ENCODE peak calls at places on chromosome 17, in eight cellular contexts. G, O, Q, B, X, F, J and T are unnamed samples.

GRCh38 chr17:66573078-66573477 is 261.8 kb upstream of the CACNG5 start:
- DNase-seq in B (no peak), Q (no peak), F (no peak), J (no peak), G (no peak), O (no peak), X (no peak), T (no peak)

GRCh38 chr17:42101513-42102292 is 3.4 kb upstream of the ZNF385C start:
- DNase-seq in B (peak; percentile 87), J (peak; percentile 74), Q (no peak), O (peak; percentile 92), G (peak; percentile 82), X (peak; percentile 83), F (peak; percentile 59), T (no peak)

GRCh38 chr17:68535903-68536302 is 23.7 kb downstream of the PRKAR1A start:
- DNase-seq in B (no peak), O (no peak), X (no peak), J (no peak), G (no peak), Q (no peak), F (no peak), T (no peak)

GRCh38 chr17:70110443-70110880 is 35.4 kb downstream of the KCNJ16 start:
- DNase-seq in X (no peak), O (no peak), B (no peak), J (no peak), F (peak; percentile 30), Q (no peak), G (no peak), T (no peak)

GRCh38 chr17:83103200-83103937 is 24.0 kb downstream of the METRNL start:
- DNase-seq in J (peak; percentile 81), Q (no peak), O (no peak), F (peak; percentile 85), X (peak; percentile 83), G (peak; percentile 81), B (no peak), T (no peak)

GRCh38 chr17:27601069-27601974 is 29.7 kb upstream of the LGALS9 start:
- DNase-seq in J (peak; percentile 92), X (peak; percentile 91), Q (peak; percentile 87), G (peak; percentile 87), B (peak; percentile 80), F (peak; percentile 88), O (peak; percentile 96), T (peak; percentile 20)

GRCh38 chr17:66373944-66374817 is 71.8 kb downstream of the PRKCA start:
- DNase-seq in G (peak; percentile 29), Q (no peak), B (peak; percentile 62), F (no peak), X (peak; percentile 44), J (no peak), O (no peak), T (no peak)

GRCh38 chr17:31824771-31825360 is 34.2 kb downstream of the COPRS start:
- DNase-seq in X (no peak), F (no peak), B (no peak), Q (no peak), G (no peak), J (no peak), O (no peak), T (no peak)

GRCh38 chr17:77125432-77125901 is 15.3 kb upstream of the SEC14L1 start:
- DNase-seq in B (no peak), X (no peak), G (no peak), O (no peak), F (no peak), J (no peak), Q (no peak), T (no peak)

GRCh38 chr17:44235583-44235936 is 16.1 kb upstream of the UBTF start:
- DNase-seq in Q (no peak), F (no peak), O (no peak), X (no peak), B (no peak), G (no peak), J (no peak), T (no peak)

GRCh38 chr17:80374732-80375118 is 40.2 kb upstream of the ENDOV start:
- DNase-seq in F (no peak), J (no peak), X (no peak), B (no peak), Q (no peak), G (no peak), O (no peak), T (no peak)

GRCh38 chr17:43641416-43641815 is 20.3 kb downstream of the MEOX1 start:
- DNase-seq in F (no peak), O (no peak), B (peak; percentile 57), G (no peak), X (no peak), J (no peak), Q (no peak), T (no peak)

GRCh38 chr17:82297280-82297803 is 20.1 kb downstream of the CD7 start:
- DNase-seq in X (peak; percentile 81), B (peak; percentile 89), F (peak; percentile 97), Q (peak; percentile 95), O (peak; percentile 98), G (peak; percentile 93), J (peak; percentile 84), T (peak; percentile 69)

GRCh38 chr17:78324391-78325075 is 35.3 kb downstream of the SOCS3 start:
- DNase-seq in O (peak; percentile 95), F (peak; percentile 85), J (peak; percentile 87), Q (peak; percentile 93), B (peak; percentile 93), X (peak; percentile 49), G (peak; percentile 60), T (no peak)

GRCh38 chr17:49861150-49861884 is 13.4 kb upstream of the TAC4 start:
- DNase-seq in F (no peak), X (peak; percentile 52), G (peak; percentile 25), Q (no peak), B (no peak), J (peak; percentile 39), O (no peak), T (no peak)

GRCh38 chr17:82882715-82883446 is 43.1 kb upstream of the ZNF750 start:
- DNase-seq in Q (no peak), O (peak; percentile 91), G (peak; percentile 70), B (peak; percentile 75), F (no peak), J (no peak), X (peak; percentile 95), T (no peak)

GRCh38 chr17:1999557-2000251 is 25.4 kb downstream of the RTN4RL1 start:
- DNase-seq in X (peak; percentile 91), Q (peak; percentile 72), J (peak; percentile 50), G (peak; percentile 67), B (peak; percentile 80), O (no peak), F (no peak), T (no peak)

GRCh38 chr17:78302478-78302877 is 57.4 kb downstream of the SOCS3 start:
- DNase-seq in F (no peak), X (no peak), B (no peak), Q (no peak), J (no peak), O (no peak), G (no peak), T (no peak)

GRCh38 chr17:12744298-12744697 is 45.0 kb upstream of the ARHGAP44 start:
- DNase-seq in B (no peak), Q (no peak), O (no peak), G (no peak), J (no peak), X (no peak), F (no peak), T (no peak)

GRCh38 chr17:17719966-17720543 is 38.8 kb downstream of the RAI1 start:
- DNase-seq in B (no peak), Q (no peak), J (no peak), F (no peak), O (no peak), X (no peak), G (no peak), T (no peak)

DNA sequence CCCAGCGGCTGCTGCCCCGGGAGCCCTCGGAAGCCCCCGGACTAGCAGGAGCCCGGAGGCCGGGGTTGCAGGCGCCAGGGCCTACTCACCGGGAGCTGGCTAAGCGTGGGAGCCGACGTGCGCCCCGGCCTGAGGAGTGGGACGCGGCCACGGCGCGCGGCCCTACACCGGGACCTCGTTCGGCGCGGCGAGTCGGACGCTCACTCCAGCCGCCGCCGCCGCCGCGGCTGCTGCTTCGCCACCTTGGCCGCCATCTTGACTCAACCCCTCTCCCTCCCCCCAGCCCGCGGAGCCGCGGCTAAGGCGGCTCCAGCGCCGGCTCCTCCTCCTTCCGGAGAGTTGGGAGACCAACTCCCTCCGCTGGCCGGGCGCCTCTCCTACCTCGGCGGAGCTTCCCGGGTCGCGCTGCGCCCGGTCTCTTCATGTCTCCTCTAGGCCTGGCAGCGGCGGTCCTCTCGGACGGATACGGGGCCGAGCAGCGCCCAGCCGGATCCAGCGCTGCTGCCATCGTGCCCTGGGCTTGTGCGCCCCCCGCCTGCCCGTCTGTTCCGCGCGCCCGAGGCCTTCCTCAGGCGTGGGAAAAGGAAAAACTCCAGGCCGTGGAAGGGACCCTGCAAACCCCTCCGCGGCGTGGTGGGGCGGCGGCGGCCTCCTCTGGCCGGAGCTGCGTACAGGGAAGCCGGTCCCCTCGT is at the start of gene NCOR1:
- DNase-seq in J (peak; percentile 91), B (peak; percentile 97), F (peak; percentile 89), G (peak; percentile 94), Q (peak; percentile 93), X (peak; percentile 92), O (peak; percentile 98), T (peak; percentile 42)
- TF ChIP-seq POLR2A in J (peak; percentile 70), B (peak; percentile 71), F (peak; percentile 84), G (peak; percentile 93), Q (no peak), X (peak; percentile 91), O (no peak), T (peak; percentile 89)

GRCh38 chr17:74566132-74566753 is 1.1 kb downstream of the CD300H start:
- DNase-seq in X (peak; percentile 40), J (no peak), B (no peak), F (no peak), G (peak; percentile 39), O (no peak), Q (no peak), T (no peak)
- TF ChIP-seq CTCF in X (peak; percentile 33), J (no peak), B (peak; percentile 31), F (no peak), G (peak; percentile 34), O (no peak), Q (peak; percentile 67), T (peak; percentile 52)

DNA sequence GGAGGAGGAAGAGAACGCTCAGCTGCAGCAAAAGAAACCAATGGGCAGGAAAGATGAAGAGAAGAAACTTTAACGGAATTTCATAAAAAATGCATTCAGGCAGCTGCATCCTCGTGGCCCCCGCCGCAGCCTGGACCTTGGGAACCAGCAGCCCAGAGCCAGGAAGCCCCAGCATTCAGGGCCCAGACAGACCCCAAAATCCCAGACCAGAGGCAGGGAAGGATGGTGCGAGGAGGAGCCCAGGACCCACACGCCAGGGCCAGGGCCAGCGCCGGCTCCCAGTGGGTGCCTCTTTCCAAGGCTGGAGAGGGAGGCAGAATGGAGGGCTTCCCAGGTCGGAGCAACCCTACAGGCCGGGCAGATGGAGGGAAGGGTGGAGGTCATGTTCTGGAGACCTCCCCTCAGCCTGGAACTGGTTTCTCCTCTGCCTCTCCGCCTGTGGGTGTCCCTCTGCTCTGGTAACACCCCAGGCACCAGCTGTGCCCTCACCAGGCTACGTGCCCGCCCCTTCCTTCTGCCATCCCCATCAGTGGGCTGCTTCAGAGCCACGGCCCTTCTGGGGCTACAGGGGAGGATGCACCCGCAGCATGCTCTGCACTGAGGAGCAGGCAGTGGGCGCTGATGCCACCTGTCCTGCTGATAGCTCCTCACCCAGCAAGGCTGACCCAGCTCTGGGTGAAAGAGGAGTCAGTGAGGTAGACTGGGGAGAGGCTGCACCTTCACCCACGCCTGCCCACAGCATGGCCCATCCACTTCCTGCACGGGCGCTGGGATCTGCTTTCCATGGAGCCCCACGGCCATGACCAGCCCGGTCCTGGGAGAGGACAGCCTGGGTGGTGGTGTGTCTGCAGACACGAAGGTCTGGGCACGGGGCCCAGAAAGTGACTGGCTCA is 1.2 kb upstream of the MIF4GD start:
- DNase-seq in B (peak; percentile 76), G (no peak), F (no peak), J (no peak), Q (no peak), X (peak; percentile 60), O (no peak), T (no peak)
- TF ChIP-seq POLR2A in B (no peak), G (no peak), F (no peak), J (no peak), Q (no peak), X (no peak), O (no peak), T (no peak)

GRCh38 chr17:74815671-74816370 is 39.7 kb upstream of the NAT9 start:
- DNase-seq in B (no peak), X (no peak), O (no peak), F (no peak), G (no peak), Q (no peak), J (no peak), T (no peak)
- TF ChIP-seq CTCF in B (no peak), X (no peak), O (no peak), F (no peak), G (no peak), Q (no peak), J (no peak), T (no peak)